ENCODE peak calls at places on chromosomes 12 and 14, in seven cellular contexts. O is HCT116, E is HEK293T, S is GM12878, M is K562, Q is HepG2, D is H1. V is an unnamed sample.

GRCh38 chr12:123055281-123055766 is 74.8 kb downstream of the ARL6IP4 start:
- DNase-seq in O (no peak), E (peak), S (no peak), M (no peak), Q (no peak), D (no peak), V (no peak)

GRCh38 chr14:88868558-88869159 is 44.2 kb downstream of the TTC8 start:
- DNase-seq in O (peak), E (no peak), S (no peak), M (peak), Q (peak), D (no peak), V (no peak)

GRCh38 chr14:52069617-52070431 is 965 bp upstream of the NID2 start:
- DNase-seq in O (no peak), E (peak), S (no peak), M (no peak), Q (no peak), D (no peak), V (peak)

GRCh38 chr12:114355389-114356088 is 50.4 kb downstream of the TBX5 start:
- DNase-seq in O (peak), E (peak), S (no peak), M (no peak), Q (peak), D (no peak), V (peak)

GRCh38 chr14:81208489-81208888 is 12.3 kb downstream of the GTF2A1 start:
- DNase-seq in O (no peak), E (no peak), S (no peak), M (no peak), Q (no peak), D (no peak), V (no peak)

GRCh38 chr12:119715268-119715620 is 47.3 kb downstream of the PRKAB1 start:
- DNase-seq in O (no peak), E (no peak), S (no peak), M (no peak), Q (peak), D (no peak), V (no peak)

GRCh38 chr12:130987151-130987931 is 33.6 kb downstream of the ADGRD1 start:
- DNase-seq in O (no peak), E (no peak), S (no peak), M (no peak), Q (peak), D (no peak), V (no peak)

GRCh38 chr12:15227004-15227679 is 5.9 kb upstream of the RERG start:
- DNase-seq in O (peak), E (peak), S (no peak), M (peak), Q (peak), D (no peak), V (peak)

GRCh38 chr12:22333751-22334695 is 484 bp downstream of the ST8SIA1 start:
- DNase-seq in O (no peak), E (peak), S (no peak), M (no peak), Q (no peak), D (no peak), V (peak)
- TF ChIP-seq SP1 in O (no peak), E (no peak), S (no peak), M (no peak), Q (no peak), D (no peak), V (no peak)

GRCh38 chr12:121165316-121165715 is 32.6 kb downstream of the P2RX7 start:
- DNase-seq in O (no peak), E (no peak), S (no peak), M (no peak), Q (no peak), D (no peak), V (no peak)
- TF ChIP-seq SP1 in O (no peak), E (no peak), S (no peak), M (no peak), Q (no peak), D (no peak), V (no peak)

DNA sequence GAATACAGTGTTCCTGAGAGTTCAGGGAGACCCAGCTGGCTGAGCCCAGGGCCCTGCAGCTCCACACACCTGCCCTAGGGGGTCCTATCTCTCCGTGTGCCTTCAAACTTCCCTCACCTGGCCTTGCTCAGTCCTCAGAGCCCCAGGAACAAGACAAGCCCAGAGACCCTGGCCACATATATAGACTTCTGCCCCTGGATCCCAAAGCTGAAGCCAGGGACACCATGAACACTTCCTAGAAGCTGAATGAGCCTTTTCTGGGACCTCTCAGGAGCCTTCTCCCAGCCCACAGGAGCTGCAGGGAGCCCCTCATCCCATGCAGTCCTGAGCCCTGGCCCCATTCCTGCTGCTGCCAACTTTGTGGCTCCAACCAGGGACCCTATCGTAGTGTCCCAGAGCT is 190.5 kb downstream of the DICER1 start:
- DNase-seq in O (no peak), E (no peak), S (no peak), M (no peak), Q (no peak), D (no peak), V (no peak)
- TF ChIP-seq SP1 in O (no peak), E (no peak), S (no peak), M (no peak), Q (no peak), D (no peak), V (no peak)

GRCh38 chr12:75891072-75891471 is 140.5 kb downstream of the PHLDA1 start:
- DNase-seq in O (no peak), E (no peak), S (no peak), M (peak), Q (no peak), D (no peak), V (no peak)

GRCh38 chr12:75894965-75895754 is 136.4 kb downstream of the PHLDA1 start:
- DNase-seq in O (peak), E (no peak), S (no peak), M (no peak), Q (no peak), D (no peak), V (no peak)

GRCh38 chr12:75893758-75894157 is 137.8 kb downstream of the PHLDA1 start:
- DNase-seq in O (no peak), E (no peak), S (no peak), M (no peak), Q (no peak), D (no peak), V (no peak)

GRCh38 chr12:75890660-75891059 is 140.9 kb downstream of the PHLDA1 start:
- DNase-seq in O (no peak), E (no peak), S (no peak), M (no peak), Q (no peak), D (no peak), V (no peak)

GRCh38 chr12:75892779-75893408 is 138.7 kb downstream of the PHLDA1 start:
- DNase-seq in O (no peak), E (no peak), S (no peak), M (peak), Q (no peak), D (no peak), V (no peak)
- TF ChIP-seq SP1 in O (peak), E (no peak), S (no peak), M (peak), Q (no peak), D (no peak), V (no peak)

DNA sequence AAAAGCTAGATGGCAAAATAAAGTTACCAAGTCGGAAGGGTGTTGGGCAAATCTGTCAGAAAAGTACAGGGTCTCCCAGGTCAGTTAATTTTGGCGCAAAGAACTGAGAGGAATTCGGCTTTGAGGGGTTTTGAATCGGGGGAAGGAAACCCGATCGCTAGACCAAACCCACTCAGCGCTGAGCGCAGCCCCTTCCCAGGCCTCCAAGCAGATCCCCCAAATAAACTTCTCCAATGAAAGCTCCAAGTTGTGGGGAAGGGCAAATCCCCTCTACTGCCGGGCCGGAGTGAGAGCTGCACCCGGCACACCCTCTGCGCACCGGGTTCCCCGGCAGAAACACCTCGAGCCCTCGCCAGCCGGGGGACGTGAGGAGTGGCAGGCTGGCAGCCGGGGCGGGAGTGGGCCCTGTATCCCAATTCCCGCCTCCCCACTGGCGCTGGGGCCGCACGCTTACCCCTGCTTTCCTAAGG is 443 bp downstream of the E2F7 start:
- DNase-seq in O (no peak), E (peak), S (no peak), M (no peak), Q (no peak), D (no peak), V (no peak)
- TF ChIP-seq SP1 in O (no peak), E (no peak), S (no peak), M (no peak), Q (no peak), D (no peak), V (no peak)

DNA sequence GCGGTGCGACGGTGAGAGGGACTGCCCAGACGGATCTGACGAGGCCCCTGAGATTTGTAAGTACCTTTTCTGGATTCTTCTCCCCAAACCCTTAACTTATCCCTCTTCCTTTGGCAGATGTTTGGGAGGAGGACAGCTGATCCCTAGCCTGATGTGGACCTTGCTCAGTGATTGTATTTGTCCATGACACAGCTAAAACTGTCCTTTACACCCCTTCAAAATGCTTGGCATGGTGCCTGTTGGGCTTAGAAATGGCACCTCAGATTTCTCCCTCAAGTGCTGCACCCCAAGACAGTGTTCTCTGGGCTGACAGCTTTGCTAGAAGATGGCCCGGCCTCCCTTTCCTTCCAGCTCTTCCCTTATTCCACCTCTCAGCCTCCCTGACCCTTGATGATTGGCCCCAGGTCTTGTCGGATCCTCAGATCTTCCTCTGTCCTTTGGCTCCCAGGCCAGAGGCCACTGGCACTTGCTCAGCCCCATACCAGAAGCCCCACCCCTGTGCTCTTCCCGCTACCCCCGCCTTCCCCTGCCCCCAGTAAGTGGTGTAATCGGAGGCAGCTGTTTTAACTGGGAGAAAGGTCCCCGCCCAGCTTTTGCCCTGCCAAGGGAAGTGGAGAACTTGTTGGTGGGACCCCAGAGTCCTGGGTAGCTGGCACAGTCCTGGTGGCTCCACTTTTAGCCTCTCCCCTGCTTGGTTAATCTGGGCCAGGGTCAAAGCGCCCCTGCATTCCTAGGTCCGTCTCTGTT is 8.7 kb downstream of the LRP1-AS start:
- DNase-seq in O (no peak), E (no peak), S (no peak), M (peak), Q (peak), D (no peak), V (no peak)
- TF ChIP-seq SP1 in O (no peak), E (no peak), S (no peak), M (no peak), Q (no peak), D (no peak), V (no peak)

V was measured in WTC11.